ENCODE peak calls at places on chromosomes 13 and 19, in five cellular contexts. S, L, I, M and R are unnamed samples. For H3K4me1, the result is how much of the 10 kb centered on the place peaks cover.

GRCh38 chr19:17872251-17873001 is 681 bp downstream of the SLC5A5 start:
- DNase-seq in L (no peak), M (no peak), I (no peak), S (no peak), R (no peak)

GRCh38 chr19:8702350-8702749 is 3.8 kb upstream of the ACTL9 start:
- DNase-seq in S (no peak), I (no peak), M (peak), L (no peak), R (peak)

GRCh38 chr13:75299913-75300862 is 181.8 kb downstream of the TBC1D4 start:
- DNase-seq in S (peak), I (peak), M (no peak), L (peak), R (no peak)

GRCh38 chr19:8552810-8553209 is 24.4 kb downstream of the MYO1F start:
- DNase-seq in M (peak), I (peak), L (peak), S (no peak), R (peak)

GRCh38 chr13:21075303-21076264 is 14.2 kb upstream of the LATS2 start:
- DNase-seq in S (peak), L (peak), M (no peak), I (no peak), R (no peak)

GRCh38 chr19:24029941-24030636 is 56.9 kb upstream of the ZNF254 start:
- DNase-seq in M (peak), L (no peak), I (no peak), S (no peak), R (no peak)

GRCh38 chr19:3135961-3136683 is at the start of gene GNA15:
- DNase-seq in I (no peak), L (no peak), S (no peak), M (no peak), R (no peak)

GRCh38 chr19:49333426-49334288 is 1.5 kb upstream of the CD37 start:
- DNase-seq in M (no peak), S (peak), I (no peak), L (no peak), R (no peak)

GRCh38 chr13:26062853-26063444 is 11.1 kb upstream of the SHISA2 start:
- DNase-seq in I (peak), M (peak), L (peak), S (peak), R (peak)

GRCh38 chr19:33193864-33194362 is at the start of gene LRP3:
- DNase-seq in S (peak), L (peak), M (no peak), I (peak), R (peak)

GRCh38 chr19:17909017-17909732 is 23.6 kb upstream of the CCDC124 start:
- DNase-seq in S (no peak), L (no peak), M (no peak), I (no peak), R (no peak)

GRCh38 chr13:98384739-98385138 is 192.2 kb downstream of the STK24 start:
- DNase-seq in L (peak), M (no peak), S (peak), I (no peak), R (no peak)

GRCh38 chr19:7513809-7514642 is 1.9 kb upstream of the ZNF358 start:
- DNase-seq in I (no peak), S (no peak), L (no peak), M (no peak), R (no peak)

GRCh38 chr19:46999377-46999776 is 20.3 kb upstream of the NPAS1 start:
- DNase-seq in L (no peak), M (no peak), S (no peak), I (no peak), R (no peak)

GRCh38 chr13:30305456-30305855 is 1.9 kb downstream of the KATNAL1 start:
- DNase-seq in I (no peak), S (no peak), L (no peak), M (no peak), R (no peak)

GRCh38 chr19:42370068-42370520 is 20.0 kb downstream of the CNFN start:
- DNase-seq in S (no peak), L (no peak), I (no peak), M (no peak), R (no peak)

GRCh38 chr13:39575641-39576238 is 27.3 kb downstream of the LHFPL6 start:
- DNase-seq in I (no peak), M (no peak), S (no peak), L (no peak), R (no peak)

GRCh38 chr13:20425819-20426219 is 99.8 kb downstream of the CRYL1 start:
- DNase-seq in I (no peak), L (peak), M (no peak), S (no peak), R (peak)

GRCh38 chr19:11551603-11552235 is 7.3 kb downstream of the ELOF1 start:
- DNase-seq in L (no peak), I (no peak), S (peak), M (no peak), R (no peak)

GRCh38 chr13:75787249-75787940 is 151.3 kb downstream of the LMO7 start:
- DNase-seq in M (no peak), S (peak), I (no peak), L (peak), R (peak)

GRCh38 chr13:25300861-25301346 is 521 bp upstream of the NUP58 start:
- DNase-seq in M (no peak), S (no peak), L (no peak), I (no peak), R (no peak)

GRCh38 chr13:113981201-113981605 is 7.3 kb upstream of the C13orf46 start:
- DNase-seq in L (no peak), I (peak), M (no peak), S (peak), R (peak)

GRCh38 chr19:45177817-45178261 is at the start of gene TRAPPC6A:
- DNase-seq in L (peak), S (peak), M (no peak), I (peak), R (no peak)
- H3K4me1 ChIP-seq in L (under half), S (under half), M (under half), I (under half), R (under half)

GRCh38 chr13:99959538-99960230 is 11.9 kb downstream of the ZIC5 start:
- DNase-seq in I (no peak), S (peak), L (no peak), M (no peak), R (no peak)
- H3K4me3 ChIP-seq in I (peak), S (peak), L (no peak), M (no peak), R (peak)

DNA sequence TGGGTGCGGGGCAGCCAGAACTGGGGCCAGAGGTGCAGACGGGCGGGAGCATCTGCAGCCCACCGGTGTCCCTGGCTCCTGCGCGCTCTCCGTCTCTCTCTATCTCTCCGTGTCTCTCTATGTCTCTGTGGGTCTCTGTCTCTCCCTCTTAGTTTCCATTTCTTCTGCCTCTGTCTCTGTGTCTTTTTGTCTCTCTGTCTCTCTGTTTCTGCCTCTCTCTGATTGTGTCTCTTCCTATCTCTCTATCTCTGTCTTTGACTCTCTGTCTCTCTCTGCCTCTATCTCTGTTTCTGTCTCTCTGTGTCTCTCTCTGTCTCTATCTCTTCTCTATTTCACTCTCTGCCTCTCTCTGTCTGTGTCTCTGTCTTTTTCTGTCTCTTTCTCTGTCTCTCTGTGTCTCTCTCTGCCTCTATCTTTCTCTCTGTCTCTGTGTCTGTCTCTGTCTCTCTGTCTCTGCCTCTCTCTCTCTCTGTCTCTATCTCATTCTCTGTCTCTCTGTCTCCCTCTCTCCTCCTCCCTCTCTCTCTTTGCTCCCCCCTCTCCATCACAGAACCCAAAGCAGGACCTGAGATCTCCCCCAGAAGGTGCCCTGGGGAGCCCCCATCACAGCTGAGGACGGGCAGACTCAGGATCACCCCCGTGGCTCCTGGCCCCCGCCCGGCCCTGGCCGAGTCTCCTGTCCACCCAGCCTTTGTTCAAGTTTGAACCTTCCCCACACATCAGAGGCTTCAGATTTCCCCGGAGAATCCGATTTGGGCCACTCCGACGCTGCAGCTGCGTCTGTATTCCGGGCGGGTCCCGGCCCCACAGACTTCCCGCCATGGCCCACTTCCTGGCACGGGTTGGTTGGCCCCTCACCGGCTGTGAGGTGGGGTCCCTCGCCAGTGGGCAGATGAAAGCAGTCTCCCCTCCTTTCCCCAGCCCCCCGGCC is 48.6 kb upstream of the TCF3 start:
- DNase-seq in I (no peak), L (no peak), S (no peak), M (no peak), R (no peak)
- TF ChIP-seq EZH2 in I (no peak), L (peak), S (peak), M (no peak), R (peak)

GRCh38 chr19:51014242-51014641 is 5.3 kb downstream of the KLK10 start:
- DNase-seq in L (no peak), M (no peak), I (no peak), S (no peak), R (no peak)
- H3K4me1 ChIP-seq in L (under half), M (under half), I (under half), S (under half), R (under half)

DNA sequence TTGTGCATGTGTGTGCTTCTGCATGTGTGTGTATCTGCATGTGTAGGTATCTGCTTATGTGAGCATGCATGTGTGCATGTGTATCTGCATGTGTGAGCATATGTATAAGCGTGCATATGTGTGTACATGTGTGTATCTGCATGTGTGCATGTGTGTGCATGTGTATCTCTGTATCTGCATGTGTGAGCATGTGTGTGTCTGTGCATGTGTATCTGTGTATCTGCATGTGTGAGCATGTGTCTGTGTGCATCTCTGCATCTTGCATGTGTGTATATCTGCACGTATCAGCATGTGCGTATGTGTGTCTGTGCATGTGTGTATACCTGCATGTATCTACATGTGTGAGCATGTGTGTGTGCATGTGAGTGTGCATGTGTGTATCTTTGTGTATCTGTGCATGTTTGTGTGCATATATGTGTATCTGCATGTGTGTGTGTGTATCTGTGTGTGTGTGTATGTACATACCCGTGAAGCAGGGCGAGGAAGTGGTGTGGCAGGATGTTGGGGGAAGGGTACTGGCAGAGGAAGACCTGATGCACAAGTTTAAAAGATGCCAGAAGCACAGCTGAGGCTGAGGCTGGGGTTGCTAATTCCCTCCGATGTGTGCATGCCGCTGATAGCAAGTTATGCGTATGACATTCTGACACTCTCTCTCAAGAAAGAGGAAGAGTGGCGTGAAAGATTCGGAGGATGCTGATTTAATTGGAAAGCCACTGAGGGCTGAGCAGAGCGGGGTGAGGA is 64.2 kb downstream of the TEX29 start:
- DNase-seq in M (no peak), I (no peak), S (no peak), L (no peak), R (no peak)
- H3K4me3 ChIP-seq in M (no peak), I (no peak), S (no peak), L (no peak), R (no peak)

DNA sequence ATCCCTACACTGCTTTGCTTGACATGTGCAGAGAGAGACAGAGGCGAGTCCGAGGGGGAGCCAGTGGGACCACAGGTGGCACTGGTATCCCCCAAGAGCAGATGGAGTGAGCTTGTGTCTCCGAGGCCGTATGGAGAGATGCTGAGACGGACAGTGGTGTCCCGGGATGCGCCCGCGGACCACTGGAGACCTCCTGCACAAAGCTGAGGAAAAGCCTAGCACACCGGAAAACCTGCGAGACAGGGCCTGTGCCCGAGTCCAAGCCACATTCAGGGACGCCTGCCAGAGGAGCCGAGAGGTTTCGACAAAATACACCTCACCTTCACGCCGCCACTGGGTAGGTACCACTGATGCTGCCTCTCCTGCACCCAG is 66.0 kb upstream of the ZNF527 start:
- DNase-seq in M (no peak), S (no peak), I (no peak), L (no peak), R (no peak)
- TF ChIP-seq EZH2 in M (no peak), S (no peak), I (no peak), L (no peak), R (no peak)

DNA sequence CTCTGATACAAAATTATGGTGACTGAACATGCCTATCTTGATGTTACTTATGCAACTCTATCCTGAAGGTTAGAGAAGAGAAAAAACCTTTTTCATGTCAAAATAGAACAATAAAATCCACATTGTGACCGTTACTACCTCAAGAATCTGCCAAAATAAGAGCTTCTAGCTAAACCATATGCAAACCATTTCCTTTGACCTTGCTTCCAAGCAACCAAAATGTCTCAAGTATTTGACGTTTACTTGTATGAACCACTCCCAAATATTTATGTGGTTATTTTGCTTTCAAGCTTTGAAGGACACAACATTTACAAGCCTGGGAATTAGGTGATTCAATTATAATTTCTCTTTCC is 13.9 kb downstream of the FOXO1 start:
- DNase-seq in M (no peak), I (no peak), L (no peak), S (no peak), R (no peak)
- H3K4me1 ChIP-seq in M (under half), I (under half), L (under half), S (under half), R (under half)

GRCh38 chr19:1238373-1239303 is 833 bp upstream of the CBARP start:
- DNase-seq in S (no peak), L (no peak), M (no peak), I (no peak), R (no peak)
- H3K4me3 ChIP-seq in S (no peak), L (peak), M (peak), I (no peak), R (peak)

DNA sequence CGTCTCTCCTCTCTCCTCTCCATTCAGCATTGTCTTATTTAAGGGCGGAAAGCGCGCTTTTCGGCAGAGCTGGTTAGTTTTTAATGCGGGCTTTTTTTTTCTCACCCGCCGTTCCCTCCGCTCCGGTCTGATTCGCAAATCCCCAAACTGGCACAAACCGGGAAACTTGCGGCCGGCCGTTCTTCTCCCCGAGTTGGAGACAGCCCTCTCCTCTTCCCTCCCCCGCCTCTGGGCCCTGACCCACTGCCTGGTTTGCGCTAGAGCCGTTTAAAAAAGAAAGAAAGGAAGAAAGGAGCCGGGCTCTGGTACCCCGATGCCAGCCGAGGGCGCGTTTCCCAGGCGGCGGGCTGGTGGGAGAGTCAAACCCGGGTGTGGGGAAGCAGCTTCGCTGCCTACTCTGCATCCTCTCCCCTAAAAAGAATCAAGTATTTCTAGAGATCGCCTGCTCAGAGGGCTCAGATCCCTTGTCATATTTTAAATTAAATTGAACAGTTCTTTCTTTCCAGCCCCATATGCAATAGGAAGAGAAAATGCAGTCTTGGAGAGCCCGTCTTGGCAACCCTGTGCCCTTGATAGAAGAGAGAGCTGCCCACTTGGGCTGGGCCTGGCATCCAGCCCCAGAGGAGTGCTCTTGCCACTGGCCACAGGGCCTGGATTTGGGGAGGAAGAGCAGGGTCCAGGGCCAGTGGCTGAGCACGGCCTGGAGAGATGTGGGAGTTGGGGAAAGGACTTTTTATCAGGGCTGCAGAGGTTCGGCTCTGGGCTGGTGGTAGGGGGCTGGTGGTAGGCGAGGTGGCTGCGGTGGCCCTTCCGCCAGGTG is 19.0 kb downstream of the NFIX start:
- DNase-seq in L (peak), I (peak), M (no peak), S (peak), R (peak)
- TF ChIP-seq EZH2 in L (no peak), I (no peak), M (no peak), S (no peak), R (no peak)

GRCh38 chr13:108225440-108225839 is 7.2 kb downstream of the ABHD13 start:
- DNase-seq in M (no peak), S (no peak), L (no peak), I (no peak), R (no peak)
- H3K4me1 ChIP-seq in M (under half), S (under half), L (under half), I (under half), R (under half)